ENCODE peak calls at places on chromosomes 2 and 18, in four cellular contexts. W is endothelial cell of umbilical vein, D is OCI-LY7, Z is AG04450. O is an unnamed sample.

GRCh38 chr2:56464613-56465012 is 280.8 kb downstream of the CCDC85A start:
- DNase-seq in W (no peak), D (no peak), Z (no peak), O (no peak)

GRCh38 chr2:34050413-34050812 is 451.3 kb upstream of the FAM98A start:
- DNase-seq in W (no peak), D (no peak), Z (no peak), O (no peak)

GRCh38 chr2:72208225-72208624 is 60.6 kb upstream of the CYP26B1 start:
- DNase-seq in W (no peak), D (no peak), Z (no peak), O (no peak)

GRCh38 chr2:232308986-232309385 is 69.6 kb upstream of the ALPP start:
- DNase-seq in W (no peak), D (no peak), Z (no peak), O (no peak)

GRCh38 chr2:172972005-172972619 is 103.5 kb upstream of the MAP3K20 start:
- DNase-seq in W (peak; percentile 54), D (peak; percentile 55), Z (no peak), O (no peak)

GRCh38 chr18:11304900-11305299 is 155.5 kb upstream of the PIEZO2 start:
- DNase-seq in W (no peak), D (no peak), Z (no peak), O (no peak)

GRCh38 chr18:56509656-56510055 is 128.7 kb downstream of the TXNL1 start:
- DNase-seq in W (no peak), D (no peak), Z (no peak), O (no peak)

GRCh38 chr2:204069804-204070203 is 133.2 kb downstream of the ICOS start:
- DNase-seq in W (no peak), D (no peak), Z (no peak), O (no peak)

GRCh38 chr2:27194538-27195354 is 17.1 kb upstream of the ATRAID start:
- DNase-seq in W (no peak), D (no peak), Z (no peak), O (no peak)

GRCh38 chr18:34544930-34545329 is 165.2 kb upstream of the DTNA start:
- DNase-seq in W (no peak), D (no peak), Z (no peak), O (no peak)

GRCh38 chr2:88450925-88451575 is 1.4 kb downstream of the FOXI3 start:
- DNase-seq in W (no peak), D (no peak), Z (no peak), O (no peak)

GRCh38 chr2:215002500-215002899 is 135.9 kb downstream of the ABCA12 start:
- DNase-seq in W (peak; percentile 33), D (peak; percentile 74), Z (peak; percentile 6), O (no peak)

GRCh38 chr18:49008156-49008555 is 57.4 kb upstream of the SMAD7 start:
- DNase-seq in W (no peak), D (no peak), Z (no peak), O (no peak)

GRCh38 chr2:170360546-170361358 is 182.8 kb downstream of the MYO3B start:
- DNase-seq in W (no peak), D (no peak), Z (no peak), O (no peak)

GRCh38 chr2:218400930-218401833 is 1.5 kb downstream of the CTDSP1 start:
- DNase-seq in W (no peak), D (no peak), Z (no peak), O (no peak)

GRCh38 chr2:197233473-197233872 is 77.1 kb downstream of the ANKRD44 start:
- DNase-seq in W (no peak), D (no peak), Z (no peak), O (no peak)

GRCh38 chr2:237872178-237872887 is 12.9 kb downstream of the RAMP1 start:
- DNase-seq in W (no peak), D (no peak), Z (no peak), O (no peak)

GRCh38 chr2:66790651-66791181 is 355.8 kb downstream of the MEIS1 start:
- DNase-seq in W (no peak), D (no peak), Z (no peak), O (no peak)

GRCh38 chr2:85589982-85590791 is 5.4 kb upstream of the RNF181 start:
- DNase-seq in W (peak; percentile 84), D (no peak), Z (peak; percentile 79), O (no peak)

GRCh38 chr2:16553222-16553621 is 112.4 kb downstream of the CYRIA start:
- DNase-seq in W (peak; percentile 51), D (peak; percentile 59), Z (no peak), O (peak; percentile 59)

GRCh38 chr2:73998451-73998850 is 13.7 kb downstream of the TET3 start:
- DNase-seq in W (no peak), D (no peak), Z (no peak), O (no peak)

GRCh38 chr2:58903427-58903826 is 662.3 kb upstream of the FANCL start:
- DNase-seq in W (no peak), D (no peak), Z (no peak), O (no peak)

GRCh38 chr2:58906151-58906645 is 665.1 kb upstream of the FANCL start:
- DNase-seq in W (no peak), D (no peak), Z (no peak), O (no peak)

GRCh38 chr2:58908501-58909154 is 667.5 kb upstream of the FANCL start:
- DNase-seq in W (no peak), D (no peak), Z (no peak), O (no peak)

GRCh38 chr2:58904091-58904490 is 663.0 kb upstream of the FANCL start:
- DNase-seq in W (no peak), D (no peak), Z (no peak), O (no peak)

GRCh38 chr2:58907644-58908043 is 666.5 kb upstream of the FANCL start:
- DNase-seq in W (no peak), D (no peak), Z (no peak), O (no peak)
- H3K9me3 ChIP-seq in W (no peaks in the 10 kb centered on the region), D (no peaks in the 10 kb centered on the region), Z (no peaks in the 10 kb centered on the region), O (no peaks in the 10 kb centered on the region)

GRCh38 chr18:14106906-14107305 is 25.3 kb downstream of the ZNF519 start:
- DNase-seq in W (no peak), D (no peak), Z (no peak), O (no peak)
- H3K9me3 ChIP-seq in W (peaks cover 2% of the 10 kb centered on the region), D (peaks cover 75% of the 10 kb centered on the region), Z (peaks cover 15% of the 10 kb centered on the region), O (no peaks in the 10 kb centered on the region)

DNA sequence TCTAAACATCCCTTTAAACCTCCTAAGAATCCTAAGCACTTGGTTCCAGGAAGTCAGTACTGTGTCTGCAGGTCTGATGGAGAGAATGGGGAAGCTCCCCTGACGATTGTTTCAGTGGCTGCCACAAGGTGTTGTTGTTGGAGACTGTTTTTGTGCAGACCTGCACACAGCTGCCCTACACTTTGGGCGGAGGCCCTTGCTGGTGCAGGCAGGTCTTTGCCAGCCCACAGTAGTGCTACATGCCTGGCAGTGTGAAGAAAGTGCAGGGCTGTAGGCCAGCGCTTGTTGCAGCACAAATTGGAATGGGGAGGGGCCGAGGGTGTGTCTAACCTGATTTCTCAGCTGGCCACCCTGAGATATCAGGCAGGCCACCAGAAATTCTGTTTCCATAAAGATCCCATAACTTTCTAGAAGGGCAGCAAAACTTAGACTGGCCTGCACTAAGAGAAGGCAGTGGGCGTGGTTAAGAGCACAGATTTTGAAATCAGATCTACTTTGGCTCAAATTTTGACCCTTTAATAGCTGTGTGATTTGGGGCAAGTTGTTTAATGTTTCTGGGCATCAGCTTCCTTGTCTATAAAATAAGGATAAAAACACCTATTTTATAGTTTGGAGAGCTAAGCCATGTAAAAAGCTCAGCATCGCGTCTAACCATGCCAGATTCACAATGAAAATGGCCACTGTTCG is 83.7 kb upstream of the SLC1A4 start:
- DNase-seq in W (no peak), D (peak; percentile 67), Z (no peak), O (no peak)
- H3K9me3 ChIP-seq in W (no peaks in the 10 kb centered on the region), D (no peaks in the 10 kb centered on the region), Z (peaks cover 4% of the 10 kb centered on the region), O (peaks cover 5% of the 10 kb centered on the region)

DNA sequence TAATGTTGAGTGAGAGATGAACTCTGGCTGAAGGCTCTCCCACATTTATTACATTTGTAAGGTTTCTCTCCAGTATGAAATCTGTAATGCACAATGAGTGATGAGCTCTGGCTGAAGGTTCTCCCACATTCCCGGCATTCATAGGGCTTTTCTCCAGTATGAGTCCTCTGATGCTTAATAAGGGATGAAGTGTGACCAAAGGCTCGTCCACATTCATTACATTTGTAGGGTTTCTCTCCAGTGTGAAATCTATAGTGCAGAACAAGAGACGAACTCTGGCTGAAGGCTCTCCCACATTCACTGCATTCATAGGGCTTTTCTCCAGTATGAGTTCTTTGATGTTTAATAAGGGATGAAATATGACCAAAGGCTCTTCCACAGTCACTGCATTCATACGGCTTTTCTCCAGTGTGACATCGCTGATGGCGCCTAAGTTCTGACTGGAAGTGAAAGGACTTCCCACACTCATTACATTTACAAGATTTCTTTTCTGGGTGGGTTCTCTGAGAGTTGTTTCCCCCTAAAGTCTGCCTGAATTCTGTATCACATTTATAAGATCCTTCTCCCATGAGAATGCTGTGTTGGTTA is 10.2 kb downstream of the ZNF514 start:
- DNase-seq in W (no peak), D (no peak), Z (no peak), O (no peak)
- H3K9me3 ChIP-seq in W (peaks cover 23% of the 10 kb centered on the region), D (peaks cover 27% of the 10 kb centered on the region), Z (peaks cover 71% of the 10 kb centered on the region), O (peaks cover 15% of the 10 kb centered on the region)

DNA sequence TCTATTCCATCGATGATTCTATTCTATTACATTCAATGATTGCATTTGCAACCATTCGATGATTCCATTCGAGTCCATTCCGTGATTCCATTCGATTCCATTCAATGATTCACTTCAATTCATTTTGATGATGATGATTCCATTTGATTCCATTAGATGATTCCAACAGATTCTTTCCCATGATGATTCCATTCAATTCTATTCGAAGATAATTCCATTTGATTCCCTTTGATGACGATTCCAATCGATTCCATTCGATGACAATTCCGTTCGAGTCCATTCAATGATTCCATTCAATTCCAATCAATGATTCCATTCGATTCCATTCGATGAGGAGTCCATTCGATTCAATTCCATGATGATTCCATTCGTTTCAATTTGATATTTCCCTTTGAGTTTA is 1088.8 kb downstream of the RPIA start:
- DNase-seq in W (no peak), D (no peak), Z (no peak), O (no peak)
- H3K9me3 ChIP-seq in W (peaks cover 62% of the 10 kb centered on the region), D (peaks cover 99% of the 10 kb centered on the region), Z (peaks cover 34% of the 10 kb centered on the region), O (no peaks in the 10 kb centered on the region)

DNA sequence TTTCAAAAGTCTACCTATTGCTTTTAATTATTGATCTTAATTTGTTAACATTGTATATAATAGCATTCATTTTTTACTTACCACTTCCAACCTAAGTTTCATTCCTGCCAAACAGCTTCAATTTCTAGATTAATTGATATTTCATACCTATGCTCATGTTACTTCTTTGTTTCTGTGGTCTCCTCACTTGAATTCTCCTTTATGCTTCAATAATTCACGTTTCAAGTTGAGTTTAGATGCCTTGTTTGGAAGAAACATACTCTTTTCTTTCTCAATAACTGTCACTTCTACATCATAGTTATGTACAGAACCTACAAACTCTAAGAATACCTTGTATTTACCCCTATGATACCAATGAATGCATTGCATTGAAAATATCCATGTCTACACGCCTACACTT is 862.2 kb upstream of the LRATD1 start:
- DNase-seq in W (no peak), D (no peak), Z (no peak), O (no peak)
- H3K9me3 ChIP-seq in W (no peaks in the 10 kb centered on the region), D (no peaks in the 10 kb centered on the region), Z (peaks cover 5% of the 10 kb centered on the region), O (no peaks in the 10 kb centered on the region)